ENCODE peak calls at places on chromosome X, in five cellular contexts. G is A549, N is HepG2, B is K562, J is H1. O is an unnamed sample.

GRCh38 chrX:84453351-84454246 is 48.7 kb downstream of the HDX start:
- DNase-seq in G (no peak), N (no peak), B (no peak), J (no peak), O (no peak)

GRCh38 chrX:41889317-41890025 is 33.9 kb downstream of the CASK start:
- DNase-seq in G (peak; percentile 61), N (peak; percentile 44), B (no peak), J (no peak), O (peak; percentile 58)

GRCh38 chrX:113399501-113400192 is 559.0 kb upstream of the AMOT start:
- DNase-seq in G (no peak), N (peak; percentile 35), B (no peak), J (no peak), O (no peak)

GRCh38 chrX:13646154-13646549 is 6.8 kb upstream of the TCEANC start:
- DNase-seq in G (peak; percentile 69), N (peak; percentile 30), B (peak; percentile 83), J (peak; percentile 15), O (peak; percentile 65)

GRCh38 chrX:19709812-19710518 is 177.4 kb downstream of the SH3KBP1 start:
- DNase-seq in G (peak; percentile 89), N (no peak), B (peak; percentile 5), J (no peak), O (peak; percentile 93)

GRCh38 chrX:50643525-50644137 is 170.4 kb downstream of the SHROOM4 start:
- DNase-seq in G (no peak), N (no peak), B (no peak), J (no peak), O (no peak)

GRCh38 chrX:15310117-15310516 is 5.3 kb downstream of the ASB11 start:
- DNase-seq in G (peak; percentile 46), N (no peak), B (peak; percentile 20), J (no peak), O (peak; percentile 6)

GRCh38 chrX:45714864-45715263 is 514.2 kb upstream of the DIPK2B start:
- DNase-seq in G (peak; percentile 22), N (no peak), B (no peak), J (no peak), O (peak; percentile 71)

GRCh38 chrX:155874571-155875244 is 6.4 kb upstream of the VAMP7 start:
- DNase-seq in G (no peak), N (no peak), B (peak; percentile 36), J (no peak), O (no peak)

GRCh38 chrX:96004386-96004785 is 680.3 kb upstream of the DIAPH2 start:
- DNase-seq in G (no peak), N (no peak), B (no peak), J (no peak), O (peak; percentile 74)

GRCh38 chrX:93874554-93874953 is 200.5 kb downstream of the FAM133A start:
- DNase-seq in G (peak; percentile 11), N (peak; percentile 1), B (peak; percentile 22), J (no peak), O (no peak)

GRCh38 chrX:72346306-72346949 is 40.7 kb upstream of the CITED1 start:
- DNase-seq in G (no peak), N (no peak), B (no peak), J (no peak), O (no peak)

GRCh38 chrX:12946838-12947544 is 27.9 kb upstream of the TMSB4X start:
- DNase-seq in G (peak; percentile 88), N (peak; percentile 47), B (peak; percentile 89), J (peak; percentile 54), O (peak; percentile 82)

GRCh38 chrX:155027509-155028066 is 944 bp downstream of the FUNDC2 start:
- DNase-seq in G (peak; percentile 53), N (peak; percentile 11), B (peak; percentile 44), J (no peak), O (peak; percentile 70)

GRCh38 chrX:150047818-150048217 is 109.5 kb upstream of the EOLA2 start:
- DNase-seq in G (no peak), N (no peak), B (no peak), J (no peak), O (no peak)

GRCh38 chrX:150038977-150039599 is 100.8 kb upstream of the EOLA2 start:
- DNase-seq in G (peak; percentile 12), N (no peak), B (no peak), J (no peak), O (peak; percentile 45)

GRCh38 chrX:150041208-150041607 is 102.9 kb upstream of the EOLA2 start:
- DNase-seq in G (no peak), N (no peak), B (no peak), J (no peak), O (no peak)

GRCh38 chrX:150049647-150050046 is 111.4 kb upstream of the EOLA2 start:
- DNase-seq in G (no peak), N (no peak), B (no peak), J (no peak), O (peak; percentile 54)

DNA sequence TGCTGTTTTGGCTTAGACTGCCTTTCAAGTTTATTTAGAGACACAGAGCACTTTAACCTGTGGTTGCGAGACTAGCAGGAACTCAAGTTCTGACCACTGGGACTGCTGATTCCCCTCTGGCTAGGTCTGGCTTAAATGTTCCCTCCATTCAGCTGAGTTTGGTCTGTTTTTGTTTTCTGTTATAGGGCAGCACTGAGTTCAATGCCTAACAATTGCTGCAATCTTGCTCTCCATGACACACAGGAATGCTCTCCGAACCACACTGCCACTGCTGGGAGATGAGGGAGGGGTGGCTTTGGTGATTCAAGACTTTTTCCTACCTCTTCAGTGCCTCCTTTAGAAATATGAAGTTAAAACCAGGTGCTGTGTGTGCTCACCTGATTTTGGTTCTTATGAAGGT is 106.3 kb upstream of the EOLA2 start:
- DNase-seq in G (no peak), N (no peak), B (no peak), J (no peak), O (no peak)
- TF ChIP-seq MAFK in G (no peak), N (no peak), B (no peak), J (no peak), O (no peak)

DNA sequence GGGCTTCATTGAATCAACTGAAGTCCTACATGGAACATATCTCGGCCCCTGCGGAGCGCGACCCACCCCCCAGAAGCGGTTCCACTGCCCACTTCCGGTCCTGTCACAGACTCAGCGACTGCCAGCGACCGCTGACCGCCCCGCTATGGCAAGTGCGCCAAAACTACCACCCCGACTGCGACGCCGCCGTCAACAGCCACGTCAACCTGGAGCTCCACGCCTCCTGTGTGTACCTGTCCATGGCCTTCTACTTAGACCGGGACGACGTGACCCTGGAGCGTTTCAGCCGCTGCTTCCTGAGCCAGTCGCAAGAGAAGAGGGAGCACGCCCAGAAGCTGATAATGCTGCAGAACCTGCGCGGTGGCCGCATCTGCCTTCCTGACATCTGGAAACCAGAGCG is 14.8 kb upstream of the FAM47A start:
- DNase-seq in G (no peak), N (no peak), B (no peak), J (no peak), O (no peak)
- TF ChIP-seq MAFK in G (no peak), N (no peak), B (no peak), J (no peak), O (no peak)

DNA sequence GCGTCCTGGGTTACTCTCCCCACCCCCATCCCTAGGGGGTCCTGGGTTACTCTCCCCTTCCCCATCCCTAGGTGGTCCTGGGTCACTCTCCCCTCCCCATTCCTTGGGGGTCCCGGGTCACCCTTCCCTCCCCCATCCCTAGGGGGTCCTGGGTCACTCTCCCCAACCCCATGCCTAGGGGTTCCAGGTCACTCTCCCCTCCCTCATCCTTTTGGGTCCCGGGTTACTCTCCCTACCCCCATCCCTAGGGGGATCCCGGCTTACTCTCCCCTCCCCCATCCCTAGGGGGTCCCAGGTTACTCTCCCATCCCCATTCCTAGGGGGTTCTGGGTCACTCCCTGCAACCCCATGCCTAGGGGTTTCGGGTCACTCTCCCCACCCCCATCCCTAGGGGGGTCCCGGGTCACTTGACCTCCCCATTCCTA is 1.4 kb downstream of the ASMTL start:
- DNase-seq in G (no peak), N (no peak), B (no peak), J (no peak), O (no peak)
- TF ChIP-seq MAFK in G (no peak), N (no peak), B (no peak), J (no peak), O (no peak)

GRCh38 chrX:140661657-140662056 is 47.9 kb upstream of the LINC00632 start:
- DNase-seq in G (no peak), N (no peak), B (no peak), J (no peak), O (peak; percentile 3)
- TF ChIP-seq MAFK in G (no peak), N (no peak), B (no peak), J (no peak), O (no peak)

DNA sequence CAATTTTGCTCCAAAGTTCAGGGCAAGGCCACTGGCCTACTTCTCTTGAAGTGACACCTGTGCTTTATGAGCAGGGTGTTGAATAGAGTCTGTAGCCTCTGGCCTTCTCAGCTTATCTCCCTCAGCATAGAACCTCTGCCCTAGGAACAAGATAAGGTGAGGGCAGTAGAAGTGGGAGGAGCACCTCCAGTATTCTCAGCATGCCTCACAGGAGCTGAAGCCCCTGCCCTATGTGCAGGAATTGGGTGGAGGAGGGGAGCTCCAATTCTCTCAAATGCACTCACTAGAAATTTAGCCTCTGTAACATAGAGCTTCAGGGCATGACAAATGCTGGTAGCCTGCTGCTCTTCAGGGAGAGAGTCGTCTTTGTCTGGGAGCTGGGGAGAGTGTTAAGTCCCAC is 479.3 kb downstream of the IL1RAPL1 start:
- DNase-seq in G (no peak), N (no peak), B (no peak), J (no peak), O (no peak)
- TF ChIP-seq MAFK in G (no peak), N (no peak), B (no peak), J (no peak), O (no peak)

GRCh38 chrX:63917296-63917695 is 132.3 kb upstream of the ARHGEF9 start:
- DNase-seq in G (no peak), N (no peak), B (no peak), J (no peak), O (no peak)

GRCh38 chrX:63920875-63921274 is 135.9 kb upstream of the ARHGEF9 start:
- DNase-seq in G (no peak), N (no peak), B (no peak), J (no peak), O (no peak)

GRCh38 chrX:63922221-63922620 is 137.2 kb upstream of the ARHGEF9 start:
- DNase-seq in G (peak; percentile 46), N (no peak), B (no peak), J (no peak), O (peak; percentile 22)

GRCh38 chrX:63919081-63919480 is 134.1 kb upstream of the ARHGEF9 start:
- DNase-seq in G (no peak), N (no peak), B (no peak), J (no peak), O (no peak)

GRCh38 chrX:63918611-63919010 is 133.6 kb upstream of the ARHGEF9 start:
- DNase-seq in G (peak; percentile 17), N (no peak), B (no peak), J (no peak), O (no peak)
- TF ChIP-seq MAFK in G (no peak), N (no peak), B (no peak), J (no peak), O (no peak)

DNA sequence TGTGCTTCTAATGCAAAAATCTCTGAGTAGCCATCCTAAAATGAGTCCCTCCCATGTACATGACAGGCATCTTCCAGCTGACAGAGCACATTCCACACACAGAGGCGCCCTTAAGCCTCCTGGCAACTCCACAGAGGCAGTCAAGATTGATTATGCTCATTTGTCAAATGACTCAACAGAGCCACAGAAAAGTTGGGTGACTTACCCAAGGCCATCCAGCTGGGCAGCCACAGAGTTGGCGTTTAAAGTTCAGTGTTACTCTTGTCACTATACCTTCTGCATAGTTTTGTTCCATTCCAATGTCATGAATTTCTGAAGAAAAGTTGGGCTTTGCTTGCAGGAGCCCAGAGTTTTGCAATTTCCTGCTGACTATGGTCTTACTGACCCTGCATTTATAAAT is 394.6 kb upstream of the FGF13 start:
- DNase-seq in G (no peak), N (no peak), B (no peak), J (no peak), O (no peak)
- TF ChIP-seq MAFK in G (no peak), N (no peak), B (no peak), J (no peak), O (no peak)

O was measured in IMR-90.